ENCODE peak calls at places on chromosomes 13 and 19, in ten cellular contexts. T is stimulated activated CD8-positive, alpha-beta memory T cell treated with anti-CD3 and anti-CD28 coated beads, Interleukin-15, amount 100 ng/mL, for 4 hours; V is NT2/D1; H is dorsolateral prefrontal cortex; E is T follicular helper cell; A is HepG2; Q is uterus; O is epithelial cell of prostate; U is MV-4-11; N is Peyer's patch. W is an unnamed sample.

GRCh38 chr19:15248648-15249559 is 16.7 kb upstream of the EPHX3 start:
- DNase-seq in T (no peak), V (no peak), H (peak), E (no peak), A (no peak), Q (peak), O (no peak), U (no peak), N (peak), W (peak)

GRCh38 chr13:24894277-24894971 is 130.5 kb downstream of the RNF17 start:
- DNase-seq in T (no peak), V (no peak), H (no peak), E (no peak), A (no peak), Q (no peak), O (no peak), U (no peak), N (no peak), W (no peak)

GRCh38 chr13:98773053-98773452 is 20.6 kb upstream of the SLC15A1 start:
- DNase-seq in T (no peak), V (no peak), H (no peak), E (no peak), A (no peak), Q (no peak), O (no peak), U (no peak), N (no peak), W (no peak)

GRCh38 chr13:109198585-109198984 is 569.2 kb downstream of the MYO16 start:
- DNase-seq in T (no peak), V (no peak), H (no peak), E (no peak), A (no peak), Q (no peak), O (peak), U (no peak), N (no peak), W (no peak)

GRCh38 chr19:30492581-30492980 is 120.4 kb downstream of the ZNF536 start:
- DNase-seq in T (no peak), V (no peak), H (no peak), E (no peak), A (no peak), Q (no peak), O (no peak), U (no peak), N (no peak), W (peak)

GRCh38 chr19:913080-913748 is at the start of gene R3HDM4:
- DNase-seq in T (peak), V (no peak), H (peak), E (peak), A (no peak), Q (peak), O (no peak), U (peak), N (peak), W (peak)

GRCh38 chr19:30788105-30788765 is 416.1 kb downstream of the ZNF536 start:
- DNase-seq in T (no peak), V (no peak), H (no peak), E (no peak), A (no peak), Q (no peak), O (no peak), U (no peak), N (no peak), W (no peak)

GRCh38 chr19:45646345-45646698 is 7.1 kb upstream of the EML2 start:
- DNase-seq in T (no peak), V (no peak), H (no peak), E (no peak), A (no peak), Q (no peak), O (no peak), U (peak), N (no peak), W (no peak)

GRCh38 chr13:74571811-74572210 is 437.6 kb upstream of the KLF12 start:
- DNase-seq in T (no peak), V (no peak), H (no peak), E (no peak), A (no peak), Q (no peak), O (no peak), U (no peak), N (no peak), W (no peak)

GRCh38 chr13:83975668-83976165 is 93.4 kb upstream of the SLITRK1 start:
- DNase-seq in T (no peak), V (no peak), H (no peak), E (no peak), A (no peak), Q (no peak), O (no peak), U (peak), N (no peak), W (no peak)

GRCh38 chr13:29529755-29530154 is 65.7 kb downstream of the SLC7A1 start:
- DNase-seq in T (no peak), V (no peak), H (no peak), E (no peak), A (no peak), Q (no peak), O (no peak), U (no peak), N (no peak), W (no peak)

GRCh38 chr13:72255908-72256307 is 388.9 kb upstream of the DACH1 start:
- DNase-seq in T (no peak), V (peak), H (no peak), E (no peak), A (peak), Q (no peak), O (peak), U (no peak), N (no peak), W (peak)

GRCh38 chr13:112898786-112899617 is 70.0 kb upstream of the MCF2L start:
- DNase-seq in T (no peak), V (no peak), H (no peak), E (no peak), A (no peak), Q (no peak), O (no peak), U (no peak), N (peak), W (no peak)

GRCh38 chr13:93561553-93561952 is 334.9 kb downstream of the GPC6 start:
- DNase-seq in T (no peak), V (peak), H (no peak), E (no peak), A (no peak), Q (no peak), O (no peak), U (no peak), N (no peak), W (no peak)

GRCh38 chr13:108760129-108760528 is 130.7 kb downstream of the MYO16 start:
- DNase-seq in T (no peak), V (no peak), H (no peak), E (no peak), A (no peak), Q (no peak), O (no peak), U (no peak), N (no peak), W (no peak)

GRCh38 chr13:113076681-113077401 is 28.8 kb upstream of the F7 start:
- DNase-seq in T (no peak), V (no peak), H (no peak), E (no peak), A (no peak), Q (no peak), O (no peak), U (no peak), N (no peak), W (no peak)

GRCh38 chr13:80276371-80277289 is 64.3 kb downstream of the SPRY2 start:
- DNase-seq in T (no peak), V (peak), H (peak), E (no peak), A (peak), Q (no peak), O (no peak), U (peak), N (no peak), W (peak)

GRCh38 chr13:50357586-50358118 is 342.4 kb downstream of the KCNRG start:
- DNase-seq in T (no peak), V (no peak), H (no peak), E (no peak), A (no peak), Q (peak), O (peak), U (no peak), N (no peak), W (peak)

GRCh38 chr19:15452111-15453047 is 2.6 kb upstream of the WIZ start:
- DNase-seq in T (no peak), V (peak), H (peak), E (no peak), A (peak), Q (peak), O (no peak), U (no peak), N (peak), W (peak)

GRCh38 chr13:26950546-26950945 is 190.0 kb upstream of the GPR12 start:
- DNase-seq in T (no peak), V (no peak), H (no peak), E (no peak), A (no peak), Q (no peak), O (no peak), U (no peak), N (peak), W (no peak)

GRCh38 chr19:55312621-55313117 is 12.5 kb downstream of the TMEM150B start:
- DNase-seq in T (no peak), V (no peak), H (no peak), E (no peak), A (no peak), Q (no peak), O (no peak), U (no peak), N (no peak), W (no peak)

GRCh38 chr19:16661480-16662034 is 618 bp downstream of the TMEM38A start:
- DNase-seq in T (no peak), V (no peak), H (peak), E (peak), A (no peak), Q (peak), O (no peak), U (no peak), N (peak), W (peak)

GRCh38 chr13:75633285-75633684 is 2.8 kb upstream of the LMO7 start:
- DNase-seq in T (no peak), V (no peak), H (no peak), E (no peak), A (peak), Q (no peak), O (no peak), U (no peak), N (no peak), W (no peak)

GRCh38 chr19:9362905-9363304 is at the start of gene ZNF177:
- DNase-seq in T (no peak), V (peak), H (peak), E (no peak), A (no peak), Q (no peak), O (no peak), U (no peak), N (no peak), W (peak)

GRCh38 chr19:19662866-19663291 is 597 bp downstream of the ATP13A1 start:
- DNase-seq in T (no peak), V (no peak), H (no peak), E (no peak), A (peak), Q (no peak), O (no peak), U (peak), N (no peak), W (no peak)

GRCh38 chr13:36815069-36815468 is 4.0 kb upstream of the RFXAP start:
- DNase-seq in T (no peak), V (no peak), H (no peak), E (no peak), A (peak), Q (no peak), O (no peak), U (no peak), N (no peak), W (peak)

GRCh38 chr19:23440207-23440606 is 44.9 kb upstream of the ZNF91 start:
- DNase-seq in T (no peak), V (no peak), H (no peak), E (no peak), A (no peak), Q (no peak), O (no peak), U (no peak), N (no peak), W (peak)

GRCh38 chr13:40680659-40681323 is 14.3 kb upstream of the FOXO1 start:
- DNase-seq in T (no peak), V (peak), H (no peak), E (no peak), A (no peak), Q (no peak), O (no peak), U (no peak), N (no peak), W (peak)

GRCh38 chr19:3065675-3066357 is 3.5 kb upstream of the TLE5 start:
- DNase-seq in T (no peak), V (no peak), H (no peak), E (no peak), A (peak), Q (no peak), O (no peak), U (no peak), N (no peak), W (peak)

GRCh38 chr19:15124572-15125231 is 17.5 kb downstream of the SYDE1 start:
- DNase-seq in T (no peak), V (no peak), H (no peak), E (no peak), A (peak), Q (no peak), O (no peak), U (no peak), N (peak), W (no peak)

GRCh38 chr13:114256547-114256946 is 21.9 kb downstream of the CDC16 start:
- DNase-seq in T (no peak), V (no peak), H (no peak), E (no peak), A (no peak), Q (no peak), O (no peak), U (peak), N (no peak), W (no peak)

GRCh38 chr19:18053571-18054219 is 33.0 kb downstream of the IL12RB1 start:
- DNase-seq in T (no peak), V (no peak), H (no peak), E (no peak), A (no peak), Q (no peak), O (no peak), U (no peak), N (no peak), W (no peak)

GRCh38 chr13:75101997-75102720 is 379.8 kb downstream of the TBC1D4 start:
- DNase-seq in T (no peak), V (no peak), H (no peak), E (no peak), A (no peak), Q (no peak), O (no peak), U (no peak), N (no peak), W (peak)

GRCh38 chr13:111022241-111022640 is 92.9 kb upstream of the ARHGEF7 start:
- DNase-seq in T (no peak), V (no peak), H (no peak), E (no peak), A (no peak), Q (no peak), O (no peak), U (no peak), N (no peak), W (no peak)

GRCh38 chr19:41698746-41699230 is 9.6 kb upstream of the CEACAM5 start:
- DNase-seq in T (no peak), V (no peak), H (no peak), E (no peak), A (no peak), Q (no peak), O (no peak), U (peak), N (no peak), W (no peak)

GRCh38 chr13:50635504-50635903 is 208.0 kb downstream of the DLEU7 start:
- DNase-seq in T (no peak), V (no peak), H (no peak), E (no peak), A (no peak), Q (peak), O (no peak), U (peak), N (no peak), W (no peak)

GRCh38 chr13:41694902-41695301 is 237.6 kb downstream of the RGCC start:
- DNase-seq in T (no peak), V (no peak), H (no peak), E (no peak), A (no peak), Q (peak), O (peak), U (peak), N (no peak), W (peak)